ENCODE peak calls at places on chromosomes 6 and 20, in eight cellular contexts. Y is esophagus squamous epithelium, Q is heart left ventricle, F is heart right ventricle, M is hepatocyte, E is left ventricle myocardium inferior, B is SK-N-SH, G is trophoblast cell. K is an unnamed sample. For H3K27me3, the result is how much of the 10 kb centered on the place peaks cover.

GRCh38 chr6:51594981-51595380 is 492.4 kb downstream of the PKHD1 start:
- DNase-seq in Y (no peak), Q (no peak), F (no peak), M (no peak), E (no peak), B (no peak), G (no peak), K (no peak)

GRCh38 chr20:13739726-13740649 is 44.7 kb downstream of the ESF1 start:
- DNase-seq in Y (no peak), Q (no peak), F (no peak), M (no peak), E (no peak), B (no peak), G (no peak), K (no peak)

GRCh38 chr20:50815162-50815989 is 20.5 kb downstream of the BCAS4 start:
- DNase-seq in Y (no peak), Q (no peak), F (no peak), M (no peak), E (no peak), B (no peak), G (no peak), K (no peak)

GRCh38 chr6:127515794-127516675 is 3.1 kb downstream of the MTCL3 start:
- DNase-seq in Y (no peak), Q (peak), F (peak), M (peak), E (peak), B (peak), G (peak), K (peak)

GRCh38 chr6:73695619-73696421 is at the start of gene CD109:
- DNase-seq in Y (no peak), Q (peak), F (peak), M (peak), E (peak), B (peak), G (peak), K (peak)

GRCh38 chr6:110882824-110883554 is 8.4 kb downstream of the AMD1 start:
- DNase-seq in Y (no peak), Q (no peak), F (no peak), M (no peak), E (no peak), B (no peak), G (no peak), K (no peak)

GRCh38 chr6:105620878-105621277 is 218.0 kb upstream of the PREP start:
- DNase-seq in Y (no peak), Q (no peak), F (no peak), M (no peak), E (no peak), B (no peak), G (no peak), K (no peak)

GRCh38 chr20:45489083-45489531 is 19.6 kb downstream of the WFDC2 start:
- DNase-seq in Y (no peak), Q (no peak), F (no peak), M (no peak), E (no peak), B (no peak), G (peak), K (no peak)

GRCh38 chr20:40279390-40279789 is 409.6 kb downstream of the MAFB start:
- DNase-seq in Y (no peak), Q (peak), F (no peak), M (peak), E (no peak), B (peak), G (peak), K (no peak)

GRCh38 chr6:157557541-157557940 is 176.6 kb downstream of the ZDHHC14 start:
- DNase-seq in Y (no peak), Q (no peak), F (no peak), M (no peak), E (no peak), B (no peak), G (no peak), K (no peak)

GRCh38 chr6:127022297-127022696 is 96.2 kb upstream of the RSPO3 start:
- DNase-seq in Y (no peak), Q (no peak), F (no peak), M (peak), E (no peak), B (peak), G (no peak), K (no peak)

GRCh38 chr6:35146453-35146852 is 5.3 kb upstream of the TCP11 start:
- DNase-seq in Y (no peak), Q (peak), F (peak), M (peak), E (peak), B (peak), G (peak), K (no peak)

GRCh38 chr6:36979343-36979742 is 6.7 kb downstream of the MTCH1 start:
- DNase-seq in Y (no peak), Q (peak), F (no peak), M (peak), E (no peak), B (peak), G (no peak), K (peak)

DNA sequence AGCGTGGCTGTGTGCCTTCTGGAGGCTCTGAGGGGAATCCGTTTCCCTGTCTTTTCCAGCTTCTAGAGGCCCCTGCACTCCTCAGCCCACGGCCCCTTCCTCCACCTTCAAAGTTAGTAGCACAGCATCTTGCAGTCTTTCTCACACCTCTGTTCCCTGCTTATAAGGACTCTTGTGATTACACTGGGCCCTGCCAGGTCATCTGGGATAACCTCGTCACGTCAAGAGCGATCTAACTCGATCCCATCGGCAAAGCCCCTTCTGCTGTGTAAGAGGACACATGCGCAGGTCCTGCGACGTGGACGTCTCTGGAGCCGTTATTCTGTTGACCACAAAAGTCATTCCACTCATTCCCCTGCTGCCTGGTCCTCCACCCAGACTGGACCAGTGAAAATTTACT is 159.2 kb downstream of the BMP7 start:
- DNase-seq in Y (no peak), Q (no peak), F (no peak), M (no peak), E (no peak), B (no peak), G (no peak), K (no peak)
- H3K27me3 ChIP-seq in Y (under half), Q (under half), F (under half), M (under half), E (under half), B (under half), G (under half), K (under half)

GRCh38 chr6:395432-396125 is 4.0 kb downstream of the IRF4 start:
- DNase-seq in Y (no peak), Q (no peak), F (no peak), M (no peak), E (no peak), B (no peak), G (peak), K (no peak)
- H3K27me3 ChIP-seq in Y (half or more), Q (half or more), F (half or more), M (half or more), E (half or more), B (half or more), G (under half), K (under half)

DNA sequence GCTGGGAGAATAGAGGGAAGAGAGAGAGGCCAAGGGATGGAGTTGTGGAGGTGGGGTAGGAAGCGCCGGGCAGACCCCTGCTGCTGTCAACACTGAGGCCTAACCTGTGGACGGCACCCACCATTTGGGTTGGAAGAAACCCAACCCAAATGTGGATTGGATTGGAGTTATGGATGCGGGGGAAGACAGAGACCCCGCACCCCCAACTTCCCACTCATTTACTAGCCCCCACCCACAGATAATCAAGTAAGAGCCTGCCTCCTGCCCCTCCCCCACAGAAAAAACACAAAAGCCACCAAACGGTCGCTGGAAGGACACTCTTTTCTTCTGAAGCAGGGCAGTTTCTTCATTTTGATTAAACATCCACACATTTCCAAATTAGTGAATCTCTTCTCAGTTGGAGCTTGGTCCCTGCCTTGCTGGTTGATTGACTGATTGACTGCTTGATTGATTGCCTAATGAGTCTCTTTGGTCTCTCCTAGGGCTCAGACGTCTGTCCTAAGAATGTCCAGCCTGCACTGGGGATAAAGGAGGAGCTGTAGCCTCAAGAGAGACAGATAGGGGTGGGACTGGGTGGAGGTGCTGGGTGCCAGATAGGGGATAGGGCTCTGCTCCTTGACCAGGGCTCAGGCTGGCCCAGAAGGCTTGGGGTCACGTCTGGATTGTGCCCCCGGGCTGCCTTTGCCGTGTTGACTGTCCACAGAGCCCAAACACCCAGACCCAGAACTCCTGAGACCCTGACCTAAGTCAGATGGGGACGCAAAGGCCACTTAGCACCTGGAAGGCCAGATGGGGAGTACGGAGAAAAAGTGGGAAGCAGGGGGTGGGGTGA is 74.9 kb upstream of the FOXP4 start:
- DNase-seq in Y (no peak), Q (no peak), F (no peak), M (no peak), E (no peak), B (no peak), G (no peak), K (no peak)
- H3K27me3 ChIP-seq in Y (half or more), Q (under half), F (under half), M (under half), E (half or more), B (under half), G (under half), K (under half)

GRCh38 chr6:16976418-16977183 is 125.2 kb upstream of the STMND1 start:
- DNase-seq in Y (no peak), Q (no peak), F (no peak), M (no peak), E (no peak), B (no peak), G (no peak), K (no peak)
- H3K27me3 ChIP-seq in Y (under half), Q (under half), F (under half), M (under half), E (under half), B (under half), G (under half), K (under half)

GRCh38 chr6:7034055-7034454 is 73.7 kb upstream of the RREB1 start:
- DNase-seq in Y (no peak), Q (no peak), F (no peak), M (no peak), E (no peak), B (no peak), G (no peak), K (no peak)
- H3K27me3 ChIP-seq in Y (under half), Q (under half), F (under half), M (under half), E (under half), B (under half), G (under half), K (under half)

DNA sequence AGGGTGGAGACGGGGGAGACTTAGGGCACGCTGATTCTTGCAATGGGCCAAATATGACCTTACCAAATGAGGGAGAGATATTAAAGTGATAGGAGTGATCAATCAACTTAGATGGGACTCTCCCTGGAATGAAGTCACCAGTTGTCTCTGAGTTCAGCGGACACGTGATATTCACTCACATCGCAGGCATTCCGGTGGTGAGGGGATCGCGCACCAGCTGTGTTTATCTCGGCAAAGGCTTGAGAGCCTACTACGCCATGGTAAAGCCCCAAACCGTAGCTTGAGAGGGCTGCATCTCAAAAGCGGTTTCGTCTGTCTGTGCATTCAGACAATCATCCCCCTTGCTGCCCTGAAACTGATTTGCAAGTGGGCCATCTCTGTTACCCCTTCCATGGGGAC is 5.5 kb downstream of the BMP7 start:
- DNase-seq in Y (no peak), Q (no peak), F (no peak), M (no peak), E (no peak), B (no peak), G (no peak), K (no peak)
- H3K27me3 ChIP-seq in Y (half or more), Q (half or more), F (under half), M (under half), E (half or more), B (under half), G (under half), K (under half)

K was measured in ovary.